ENCODE peak calls at places on chromosomes 12 and 14, in eight cellular contexts. L is naive thymus-derived CD8-positive, alpha-beta T cell; Q is EL; K is HepG2; W is amniotic stem cell; V is AG09309; T is Peyer's patch; F is GM12892. J is an unnamed sample.

GRCh38 chr12:81843599-81843998 is 84.4 kb upstream of the PPFIA2 start:
- DNase-seq in T (no peak), L (no peak), Q (no peak), K (no peak), W (no peak), F (no peak), V (no peak), J (no peak)

GRCh38 chr12:6069452-6070093 is 54.9 kb downstream of the VWF start:
- DNase-seq in W (peak), T (no peak), V (peak), K (no peak), Q (peak), L (no peak), F (no peak), J (no peak)

GRCh38 chr12:54159140-54159539 is 29.6 kb downstream of the SMUG1 start:
- DNase-seq in T (no peak), Q (no peak), F (peak), V (no peak), K (peak), W (no peak), L (no peak), J (no peak)

GRCh38 chr14:56262530-56262929 is 144.3 kb downstream of the PELI2 start:
- DNase-seq in W (no peak), Q (no peak), T (no peak), K (no peak), L (no peak), V (no peak), F (no peak), J (no peak)

GRCh38 chr14:105201156-105201927 is 20.2 kb upstream of the NUDT14 start:
- DNase-seq in V (no peak), Q (no peak), L (no peak), W (no peak), T (no peak), F (no peak), K (no peak), J (no peak)

GRCh38 chr12:118432812-118433540 is 56.6 kb downstream of the SUDS3 start:
- DNase-seq in F (no peak), V (no peak), T (no peak), W (no peak), Q (peak), L (no peak), K (peak), J (no peak)

GRCh38 chr14:92121207-92121669 is 268 bp downstream of the NDUFB1 start:
- DNase-seq in F (no peak), K (peak), V (no peak), T (no peak), L (no peak), W (no peak), Q (peak), J (no peak)

GRCh38 chr12:2329811-2330210 is 277.0 kb downstream of the CACNA1C start:
- DNase-seq in L (no peak), V (no peak), K (no peak), W (no peak), Q (no peak), F (no peak), T (no peak), J (no peak)

GRCh38 chr14:85280074-85280473 is 249.9 kb upstream of the FLRT2 start:
- DNase-seq in Q (peak), K (no peak), V (no peak), L (no peak), F (no peak), T (no peak), W (no peak), J (no peak)

GRCh38 chr14:64706552-64707193 is 2.4 kb downstream of the PLEKHG3 start:
- DNase-seq in L (no peak), W (no peak), F (no peak), K (peak), V (no peak), Q (no peak), T (no peak), J (no peak)

GRCh38 chr14:69904246-69904645 is 25.0 kb downstream of the SMOC1 start:
- DNase-seq in V (no peak), T (no peak), Q (no peak), W (no peak), K (peak), L (no peak), F (no peak), J (no peak)

GRCh38 chr14:35399083-35399807 is 5.3 kb downstream of the NFKBIA start:
- DNase-seq in L (no peak), V (no peak), F (no peak), T (no peak), W (no peak), K (no peak), Q (no peak), J (no peak)

GRCh38 chr12:116346222-116346621 is 68.7 kb upstream of the MED13L start:
- DNase-seq in W (no peak), T (no peak), L (no peak), V (no peak), Q (no peak), K (peak), F (no peak), J (no peak)

J was measured in smooth muscle cell of the brain vasculature.